ENCODE peak calls at places on chromosomes 1 and 21, in five cellular contexts. One of them, this sample, is unnamed.
A peak's percentile ranks its signal among the peaks of the same experiment; 100 is the strongest.

GRCh38 chr1:32903991-32904776 is 3.0 kb upstream of the TMEM54 start:
- DNase-seq in activated B cell treated with CpG ODN at 0.5 μM for 24 hours: no peak
- DNase-seq in transverse colon: peak; percentile 86
- DNase-seq in OCI-LY7: no peak
- DNase-seq in body of pancreas: peak; percentile 83
- DNase-seq in this sample: no peak

GRCh38 chr1:43904660-43905551 is 28.7 kb upstream of the ARTN start:
- DNase-seq in activated B cell treated with CpG ODN at 0.5 μM for 24 hours: no peak
- DNase-seq in transverse colon: no peak
- DNase-seq in OCI-LY7: no peak
- DNase-seq in body of pancreas: no peak
- DNase-seq in this sample: no peak

GRCh38 chr1:80656628-80657019 is 1144.1 kb upstream of the ADGRL2 start:
- DNase-seq in activated B cell treated with CpG ODN at 0.5 μM for 24 hours: no peak
- DNase-seq in transverse colon: no peak
- DNase-seq in OCI-LY7: no peak
- DNase-seq in body of pancreas: no peak
- DNase-seq in this sample: no peak

GRCh38 chr1:67405473-67406245 is 24.5 kb downstream of the SERBP1 start:
- DNase-seq in activated B cell treated with CpG ODN at 0.5 μM for 24 hours: no peak
- DNase-seq in transverse colon: no peak
- DNase-seq in OCI-LY7: no peak
- DNase-seq in body of pancreas: no peak
- DNase-seq in this sample: no peak

GRCh38 chr1:200279810-200280411 is 129.9 kb downstream of the ZNF281 start:
- DNase-seq in activated B cell treated with CpG ODN at 0.5 μM for 24 hours: no peak
- DNase-seq in transverse colon: peak; percentile 66
- DNase-seq in OCI-LY7: peak; percentile 46
- DNase-seq in body of pancreas: peak; percentile 65
- DNase-seq in this sample: no peak

GRCh38 chr1:45543599-45544417 is 6.8 kb upstream of the AKR1A1 start:
- DNase-seq in activated B cell treated with CpG ODN at 0.5 μM for 24 hours: peak; percentile 55
- DNase-seq in transverse colon: peak; percentile 60
- DNase-seq in OCI-LY7: peak; percentile 46
- DNase-seq in body of pancreas: peak; percentile 37
- DNase-seq in this sample: peak; percentile 32

GRCh38 chr1:183194527-183195145 is 8.6 kb downstream of the LAMC2 start:
- DNase-seq in activated B cell treated with CpG ODN at 0.5 μM for 24 hours: no peak
- DNase-seq in transverse colon: no peak
- DNase-seq in OCI-LY7: no peak
- DNase-seq in body of pancreas: no peak
- DNase-seq in this sample: no peak

GRCh38 chr1:3053366-3053980 is 15.5 kb upstream of the PRDM16 start:
- DNase-seq in activated B cell treated with CpG ODN at 0.5 μM for 24 hours: no peak
- DNase-seq in transverse colon: no peak
- DNase-seq in OCI-LY7: no peak
- DNase-seq in body of pancreas: no peak
- DNase-seq in this sample: no peak

GRCh38 chr1:105632342-105633196 is 1423.9 kb upstream of the PRMT6 start:
- DNase-seq in activated B cell treated with CpG ODN at 0.5 μM for 24 hours: no peak
- DNase-seq in transverse colon: peak; percentile 17
- DNase-seq in OCI-LY7: no peak
- DNase-seq in body of pancreas: no peak
- DNase-seq in this sample: no peak

GRCh38 chr1:87167855-87168630 is 160.6 kb upstream of the LMO4 start:
- DNase-seq in activated B cell treated with CpG ODN at 0.5 μM for 24 hours: no peak
- DNase-seq in transverse colon: no peak
- DNase-seq in OCI-LY7: no peak
- DNase-seq in body of pancreas: no peak
- DNase-seq in this sample: no peak

GRCh38 chr1:102002057-102002456 is 5.3 kb upstream of the OLFM3 start:
- DNase-seq in activated B cell treated with CpG ODN at 0.5 μM for 24 hours: no peak
- DNase-seq in transverse colon: no peak
- DNase-seq in OCI-LY7: no peak
- DNase-seq in body of pancreas: no peak
- DNase-seq in this sample: no peak

GRCh38 chr1:157277281-157277680 is 139.1 kb upstream of the ETV3 start:
- DNase-seq in activated B cell treated with CpG ODN at 0.5 μM for 24 hours: no peak
- DNase-seq in transverse colon: no peak
- DNase-seq in OCI-LY7: no peak
- DNase-seq in body of pancreas: no peak
- DNase-seq in this sample: no peak

GRCh38 chr1:202323731-202324130 is 18.0 kb downstream of the UBE2T start:
- DNase-seq in activated B cell treated with CpG ODN at 0.5 μM for 24 hours: no peak
- DNase-seq in transverse colon: no peak
- DNase-seq in OCI-LY7: no peak
- DNase-seq in body of pancreas: no peak
- DNase-seq in this sample: no peak

GRCh38 chr1:12034381-12034801 is 15.1 kb downstream of the MIIP start:
- DNase-seq in activated B cell treated with CpG ODN at 0.5 μM for 24 hours: no peak
- DNase-seq in transverse colon: no peak
- DNase-seq in OCI-LY7: no peak
- DNase-seq in body of pancreas: no peak
- DNase-seq in this sample: no peak

GRCh38 chr1:109793486-109794318 is 30.0 kb upstream of the EPS8L3 start:
- DNase-seq in activated B cell treated with CpG ODN at 0.5 μM for 24 hours: no peak
- DNase-seq in transverse colon: peak; percentile 80
- DNase-seq in OCI-LY7: no peak
- DNase-seq in body of pancreas: peak; percentile 48
- DNase-seq in this sample: no peak

GRCh38 chr1:17197696-17198095 is 7.2 kb upstream of the PADI1 start:
- DNase-seq in activated B cell treated with CpG ODN at 0.5 μM for 24 hours: no peak
- DNase-seq in transverse colon: no peak
- DNase-seq in OCI-LY7: no peak
- DNase-seq in body of pancreas: peak; percentile 0
- DNase-seq in this sample: no peak

GRCh38 chr21:33061233-33061632 is 8.7 kb upstream of the OLIG1 start:
- DNase-seq in activated B cell treated with CpG ODN at 0.5 μM for 24 hours: no peak
- DNase-seq in transverse colon: no peak
- DNase-seq in OCI-LY7: no peak
- DNase-seq in body of pancreas: no peak
- DNase-seq in this sample: no peak

GRCh38 chr1:173275496-173275895 is 68.4 kb upstream of the TNFSF4 start:
- DNase-seq in activated B cell treated with CpG ODN at 0.5 μM for 24 hours: no peak
- DNase-seq in transverse colon: no peak
- DNase-seq in OCI-LY7: no peak
- DNase-seq in body of pancreas: no peak
- DNase-seq in this sample: no peak

GRCh38 chr1:61580417-61580816 is 144.5 kb downstream of the TM2D1 start:
- DNase-seq in activated B cell treated with CpG ODN at 0.5 μM for 24 hours: no peak
- DNase-seq in transverse colon: no peak
- DNase-seq in OCI-LY7: no peak
- DNase-seq in body of pancreas: no peak
- DNase-seq in this sample: no peak

GRCh38 chr21:38379171-38379570 is 119.1 kb downstream of the ERG start:
- DNase-seq in activated B cell treated with CpG ODN at 0.5 μM for 24 hours: no peak
- DNase-seq in transverse colon: no peak
- DNase-seq in OCI-LY7: no peak
- DNase-seq in body of pancreas: no peak
- DNase-seq in this sample: no peak

GRCh38 chr1:37575692-37576091 is 19.0 kb downstream of the DNALI1 start:
- DNase-seq in activated B cell treated with CpG ODN at 0.5 μM for 24 hours: no peak
- DNase-seq in transverse colon: no peak
- DNase-seq in OCI-LY7: no peak
- DNase-seq in body of pancreas: no peak
- DNase-seq in this sample: no peak

GRCh38 chr1:177877086-177877485 is 92.8 kb downstream of the SEC16B start:
- DNase-seq in activated B cell treated with CpG ODN at 0.5 μM for 24 hours: no peak
- DNase-seq in transverse colon: no peak
- DNase-seq in OCI-LY7: no peak
- DNase-seq in body of pancreas: no peak
- DNase-seq in this sample: no peak

GRCh38 chr1:82399093-82399492 is 598.4 kb downstream of the ADGRL2 start:
- DNase-seq in activated B cell treated with CpG ODN at 0.5 μM for 24 hours: no peak
- DNase-seq in transverse colon: no peak
- DNase-seq in OCI-LY7: no peak
- DNase-seq in body of pancreas: no peak
- DNase-seq in this sample: no peak

GRCh38 chr1:51139474-51139873 is 37.4 kb downstream of the C1orf185 start:
- DNase-seq in activated B cell treated with CpG ODN at 0.5 μM for 24 hours: no peak
- DNase-seq in transverse colon: no peak
- DNase-seq in OCI-LY7: peak; percentile 8
- DNase-seq in body of pancreas: no peak
- DNase-seq in this sample: no peak
- TF ChIP-seq CTCF in activated B cell treated with CpG ODN at 0.5 μM for 24 hours: no peak
- TF ChIP-seq CTCF in transverse colon: no peak
- TF ChIP-seq CTCF in OCI-LY7: peak; percentile 69
- TF ChIP-seq CTCF in body of pancreas: no peak
- TF ChIP-seq CTCF in this sample: no peak

GRCh38 chr1:7042322-7043231 is 257.3 kb downstream of the CAMTA1 start:
- DNase-seq in activated B cell treated with CpG ODN at 0.5 μM for 24 hours: no peak
- DNase-seq in transverse colon: no peak
- DNase-seq in OCI-LY7: peak; percentile 40
- DNase-seq in body of pancreas: no peak
- DNase-seq in this sample: no peak
- TF ChIP-seq CTCF in activated B cell treated with CpG ODN at 0.5 μM for 24 hours: no peak
- TF ChIP-seq CTCF in transverse colon: peak; percentile 53
- TF ChIP-seq CTCF in OCI-LY7: peak; percentile 82
- TF ChIP-seq CTCF in body of pancreas: peak; percentile 40
- TF ChIP-seq CTCF in this sample: peak; percentile 54

GRCh38 chr1:223000549-223001135 is 142.4 kb downstream of the TLR5 start:
- DNase-seq in activated B cell treated with CpG ODN at 0.5 μM for 24 hours: no peak
- DNase-seq in transverse colon: no peak
- DNase-seq in OCI-LY7: no peak
- DNase-seq in body of pancreas: no peak
- DNase-seq in this sample: no peak

GRCh38 chr1:223003549-223003948 is 139.5 kb downstream of the TLR5 start:
- DNase-seq in activated B cell treated with CpG ODN at 0.5 μM for 24 hours: no peak
- DNase-seq in transverse colon: no peak
- DNase-seq in OCI-LY7: no peak
- DNase-seq in body of pancreas: no peak
- DNase-seq in this sample: no peak

GRCh38 chr1:223006794-223007193 is 136.3 kb downstream of the TLR5 start:
- DNase-seq in activated B cell treated with CpG ODN at 0.5 μM for 24 hours: no peak
- DNase-seq in transverse colon: no peak
- DNase-seq in OCI-LY7: no peak
- DNase-seq in body of pancreas: no peak
- DNase-seq in this sample: no peak

GRCh38 chr1:223007250-223007649 is 135.8 kb downstream of the TLR5 start:
- DNase-seq in activated B cell treated with CpG ODN at 0.5 μM for 24 hours: no peak
- DNase-seq in transverse colon: no peak
- DNase-seq in OCI-LY7: no peak
- DNase-seq in body of pancreas: no peak
- DNase-seq in this sample: no peak

GRCh38 chr1:223001653-223002634 is 141.1 kb downstream of the TLR5 start:
- DNase-seq in activated B cell treated with CpG ODN at 0.5 μM for 24 hours: no peak
- DNase-seq in transverse colon: no peak
- DNase-seq in OCI-LY7: no peak
- DNase-seq in body of pancreas: no peak
- DNase-seq in this sample: no peak
- TF ChIP-seq CTCF in activated B cell treated with CpG ODN at 0.5 μM for 24 hours: no peak
- TF ChIP-seq CTCF in transverse colon: no peak
- TF ChIP-seq CTCF in OCI-LY7: no peak
- TF ChIP-seq CTCF in body of pancreas: no peak
- TF ChIP-seq CTCF in this sample: no peak

DNA sequence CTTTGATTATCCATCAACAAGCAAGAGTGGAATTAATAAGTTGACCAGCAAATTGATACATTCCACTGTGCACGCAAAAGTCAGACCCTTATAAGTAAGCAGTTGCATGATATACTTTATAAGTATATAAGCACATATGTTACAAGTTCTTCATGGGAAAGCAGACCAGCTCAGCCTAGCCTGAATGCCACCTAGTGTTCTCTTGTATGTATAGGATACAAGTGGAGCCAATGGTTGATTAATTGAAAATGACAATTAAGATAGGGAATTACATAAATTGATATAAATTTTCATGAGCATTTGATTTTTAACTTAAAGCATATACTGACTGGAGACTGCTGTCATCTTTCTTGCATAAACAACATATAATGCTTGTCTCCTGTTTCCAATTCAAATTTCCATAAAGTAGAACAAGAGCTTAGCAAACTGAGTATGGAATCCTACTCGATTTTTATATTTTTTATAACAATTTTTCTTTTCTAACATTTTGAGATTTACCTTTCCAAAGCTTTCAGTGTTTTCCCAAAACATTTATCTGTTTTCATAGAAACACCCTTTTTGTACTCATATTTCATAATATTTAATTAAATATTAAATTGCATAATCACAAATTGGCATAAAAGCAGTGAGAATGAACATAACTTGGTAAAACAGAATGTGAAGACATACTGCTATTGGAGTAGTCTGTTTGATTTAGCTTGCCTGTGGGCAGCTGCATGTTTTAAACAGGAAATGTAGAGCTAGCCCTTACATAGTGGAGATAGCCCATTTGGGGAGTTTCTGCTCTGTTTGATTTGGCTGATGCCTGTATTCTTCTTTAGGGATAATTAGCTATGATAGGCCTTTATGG is 62.8 kb downstream of the MAGI3 start:
- DNase-seq in activated B cell treated with CpG ODN at 0.5 μM for 24 hours: no peak
- DNase-seq in transverse colon: peak; percentile 14
- DNase-seq in OCI-LY7: peak; percentile 32
- DNase-seq in body of pancreas: peak; percentile 30
- DNase-seq in this sample: no peak
- TF ChIP-seq CTCF in activated B cell treated with CpG ODN at 0.5 μM for 24 hours: no peak
- TF ChIP-seq CTCF in transverse colon: peak; percentile 36
- TF ChIP-seq CTCF in OCI-LY7: peak; percentile 73
- TF ChIP-seq CTCF in body of pancreas: no peak
- TF ChIP-seq CTCF in this sample: peak; percentile 40

DNA sequence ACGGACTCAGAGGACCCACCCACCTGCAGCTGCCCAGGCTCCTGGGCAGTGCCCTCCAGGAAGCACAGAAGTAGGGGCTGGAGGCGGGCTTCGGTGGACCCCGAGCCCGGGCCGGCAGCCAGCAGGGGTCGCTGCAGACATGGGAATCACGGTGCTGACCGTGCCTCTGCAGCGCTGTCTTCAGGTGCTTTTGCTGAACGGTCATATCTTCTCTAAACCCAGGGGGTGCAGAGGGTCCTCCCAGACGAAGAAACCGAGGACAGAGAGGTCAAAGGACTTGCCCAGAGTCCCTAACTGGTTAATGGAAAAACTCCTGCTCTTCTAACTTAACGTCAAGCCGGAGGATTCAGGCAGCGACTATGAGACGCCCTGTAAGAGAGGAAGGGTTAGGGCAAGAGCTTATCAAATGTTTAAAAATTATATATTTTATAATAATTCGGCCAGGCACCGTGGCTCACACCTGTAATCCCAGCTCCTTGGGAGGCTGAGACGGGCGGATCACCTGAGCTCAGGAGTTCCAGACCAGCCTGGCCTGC is 21.5 kb upstream of the LEFTY2 start:
- DNase-seq in activated B cell treated with CpG ODN at 0.5 μM for 24 hours: peak; percentile 56
- DNase-seq in transverse colon: peak; percentile 76
- DNase-seq in OCI-LY7: peak; percentile 78
- DNase-seq in body of pancreas: peak; percentile 68
- DNase-seq in this sample: no peak
- TF ChIP-seq CTCF in activated B cell treated with CpG ODN at 0.5 μM for 24 hours: peak; percentile 25
- TF ChIP-seq CTCF in transverse colon: peak; percentile 69
- TF ChIP-seq CTCF in OCI-LY7: peak; percentile 99
- TF ChIP-seq CTCF in body of pancreas: peak; percentile 76
- TF ChIP-seq CTCF in this sample: peak; percentile 27

DNA sequence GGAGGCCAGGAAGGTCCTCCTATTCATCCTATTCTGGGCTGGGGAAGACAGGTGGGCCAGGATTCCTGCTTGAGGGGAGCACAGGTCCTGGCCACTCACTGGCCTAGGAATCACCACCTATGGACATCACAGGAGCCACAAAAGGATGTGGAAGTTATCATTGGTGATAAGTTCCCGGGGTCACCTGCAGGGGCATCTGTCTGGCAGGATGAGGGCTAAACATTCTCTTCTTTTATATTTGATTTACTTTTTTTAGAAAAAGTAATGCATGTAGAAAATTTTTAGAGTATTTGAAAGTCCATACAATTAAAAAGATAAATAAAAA is 33.2 kb upstream of the KIAA0040 start:
- DNase-seq in activated B cell treated with CpG ODN at 0.5 μM for 24 hours: no peak
- DNase-seq in transverse colon: no peak
- DNase-seq in OCI-LY7: no peak
- DNase-seq in body of pancreas: no peak
- DNase-seq in this sample: no peak
- TF ChIP-seq CTCF in activated B cell treated with CpG ODN at 0.5 μM for 24 hours: no peak
- TF ChIP-seq CTCF in transverse colon: no peak
- TF ChIP-seq CTCF in OCI-LY7: peak; percentile 79
- TF ChIP-seq CTCF in body of pancreas: no peak
- TF ChIP-seq CTCF in this sample: no peak